ENCODE peak calls at places on chromosomes 2 and 18, in six cellular contexts. B, F, I, Y, K and S are unnamed samples.
A peak's percentile ranks its signal among the peaks of the same experiment; 100 is the strongest.

GRCh38 chr18:47120428-47120827 is 29.9 kb downstream of the HDHD2 start:
- DNase-seq in K (no peak), Y (peak; percentile 45), B (no peak), I (no peak), F (no peak), S (no peak)

GRCh38 chr2:221552282-221552681 is 19.8 kb downstream of the EPHA4 start:
- DNase-seq in Y (no peak), K (no peak), F (no peak), I (no peak), B (no peak), S (no peak)

GRCh38 chr2:10407841-10408648 is 40.1 kb downstream of the ODC1 start:
- DNase-seq in F (no peak), B (no peak), K (peak; percentile 87), I (peak; percentile 82), Y (peak; percentile 73), S (peak; percentile 88)

GRCh38 chr2:239691720-239692119 is 290.9 kb upstream of the HDAC4 start:
- DNase-seq in Y (no peak), I (no peak), F (no peak), B (peak; percentile 4), K (no peak), S (no peak)

GRCh38 chr2:173607601-173608311 is 253.1 kb downstream of the CDCA7 start:
- DNase-seq in Y (peak; percentile 17), B (no peak), I (no peak), K (no peak), F (no peak), S (no peak)

GRCh38 chr2:161576421-161576820 is 47.8 kb upstream of the SLC4A10 start:
- DNase-seq in I (no peak), F (no peak), B (no peak), Y (peak; percentile 2), K (no peak), S (no peak)

GRCh38 chr18:31225668-31226067 is 63.0 kb upstream of the DSC1 start:
- DNase-seq in B (no peak), K (peak; percentile 67), Y (peak; percentile 67), I (no peak), F (no peak), S (no peak)

GRCh38 chr2:23602113-23602512 is 217.1 kb downstream of the KLHL29 start:
- DNase-seq in I (no peak), K (peak; percentile 53), Y (peak; percentile 65), B (peak; percentile 49), F (peak; percentile 75), S (peak; percentile 66)

GRCh38 chr2:65383571-65384488 is 48.6 kb downstream of the SPRED2 start:
- DNase-seq in F (no peak), I (no peak), K (no peak), Y (peak; percentile 30), B (peak; percentile 63), S (no peak)

GRCh38 chr2:164328310-164328709 is 293.0 kb downstream of the GRB14 start:
- DNase-seq in F (no peak), K (no peak), B (no peak), I (no peak), Y (no peak), S (no peak)

GRCh38 chr2:170660406-170660805 is 54.7 kb upstream of the SP5 start:
- DNase-seq in I (no peak), F (no peak), Y (peak; percentile 19), B (peak; percentile 50), K (no peak), S (no peak)

GRCh38 chr2:113754989-113755689 is 1.3 kb downstream of the SLC35F5 start:
- DNase-seq in B (peak; percentile 23), F (no peak), I (no peak), Y (peak; percentile 26), K (no peak), S (no peak)

GRCh38 chr2:19256239-19256638 is 102.2 kb downstream of the OSR1 start:
- DNase-seq in B (no peak), I (no peak), F (no peak), Y (peak; percentile 91), K (no peak), S (no peak)

GRCh38 chr2:100819365-100820345 is at the start of gene NPAS2:
- DNase-seq in B (peak; percentile 60), F (peak; percentile 81), Y (peak; percentile 79), I (no peak), K (peak; percentile 83), S (no peak)

GRCh38 chr2:218026676-218027425 is 24.1 kb upstream of the TNS1 start:
- DNase-seq in Y (no peak), I (peak; percentile 77), K (peak; percentile 53), B (peak; percentile 10), F (peak; percentile 78), S (no peak)

GRCh38 chr2:236749346-236749745 is 179.7 kb downstream of the ACKR3 start:
- DNase-seq in K (no peak), B (no peak), F (peak; percentile 52), I (no peak), Y (no peak), S (no peak)

GRCh38 chr18:24763765-24764548 is 303.5 kb downstream of the HRH4 start:
- DNase-seq in Y (peak; percentile 56), F (no peak), B (peak; percentile 83), K (no peak), I (no peak), S (no peak)

GRCh38 chr2:191795711-191796110 is 51.2 kb downstream of the CAVIN2 start:
- DNase-seq in I (no peak), Y (no peak), F (no peak), B (no peak), K (no peak), S (no peak)

GRCh38 chr2:134160793-134161504 is 92.9 kb upstream of the MGAT5 start:
- DNase-seq in Y (peak; percentile 20), I (peak; percentile 61), B (peak; percentile 51), K (no peak), F (no peak), S (peak; percentile 85)

GRCh38 chr2:148521181-148521580 is 123.4 kb upstream of the EPC2 start:
- DNase-seq in F (no peak), K (no peak), Y (no peak), B (no peak), I (no peak), S (no peak)

GRCh38 chr2:241482556-241482955 is 25.8 kb downstream of the STK25 start:
- DNase-seq in Y (no peak), I (no peak), K (no peak), F (no peak), B (no peak), S (no peak)

GRCh38 chr2:165239826-165240618 is 808 bp downstream of the SCN2A start:
- DNase-seq in K (no peak), Y (no peak), I (no peak), F (no peak), B (no peak), S (no peak)

GRCh38 chr18:6747646-6748045 is 18.1 kb downstream of the ARHGAP28 start:
- DNase-seq in I (no peak), Y (peak; percentile 85), K (no peak), B (no peak), F (no peak), S (no peak)

GRCh38 chr2:136305517-136306192 is 187.7 kb upstream of the CXCR4 start:
- DNase-seq in B (no peak), I (no peak), F (no peak), K (no peak), Y (no peak), S (no peak)

GRCh38 chr2:68946117-68946516 is 6.6 kb downstream of the GKN2 start:
- DNase-seq in I (no peak), K (no peak), B (no peak), F (no peak), Y (no peak), S (no peak)

GRCh38 chr2:128774320-128775063 is 455.8 kb upstream of the HS6ST1 start:
- DNase-seq in F (peak; percentile 23), Y (peak; percentile 29), B (peak; percentile 9), K (no peak), I (no peak), S (no peak)

DNA sequence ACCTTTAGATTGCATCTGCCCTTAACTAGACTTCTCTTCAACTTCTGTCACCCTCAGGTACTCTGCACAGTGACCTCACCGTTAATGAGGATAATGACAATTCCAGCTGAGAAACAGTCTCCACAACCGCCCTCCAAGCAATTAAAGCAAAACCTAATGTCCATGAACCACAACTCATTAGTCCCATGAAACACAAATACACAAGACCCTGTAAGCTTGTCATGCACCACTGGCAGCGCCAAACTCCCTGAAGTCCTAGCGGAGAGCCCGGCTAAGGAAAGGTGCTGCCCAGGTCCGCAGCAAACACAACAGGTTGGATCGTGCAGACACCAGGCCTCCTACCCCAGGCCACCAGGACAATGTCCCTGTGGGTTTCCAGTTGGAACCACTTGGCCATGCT is 7.4 kb downstream of the SMAD7 start:
- DNase-seq in F (peak; percentile 57), I (no peak), K (no peak), Y (no peak), B (no peak), S (peak; percentile 65)
- H3K4me1 ChIP-seq in F (peaks cover 2% of the 10 kb centered on the region), I (peaks cover 97% of the 10 kb centered on the region), K (peaks cover 74% of the 10 kb centered on the region), Y (peaks cover 92% of the 10 kb centered on the region), B (peaks cover 39% of the 10 kb centered on the region), S (peaks cover 69% of the 10 kb centered on the region)

GRCh38 chr18:72601481-72601880 is 57.3 kb upstream of the CBLN2 start:
- DNase-seq in K (no peak), B (no peak), F (no peak), Y (no peak), I (no peak), S (no peak)
- H3K9me3 ChIP-seq in K (no peaks in the 10 kb centered on the region), B (no peaks in the 10 kb centered on the region), F (peaks cover 2% of the 10 kb centered on the region), Y (no peaks in the 10 kb centered on the region), I (no peaks in the 10 kb centered on the region), S (peaks cover 7% of the 10 kb centered on the region)

GRCh38 chr18:9827211-9827855 is 58.4 kb upstream of the TXNDC2 start:
- DNase-seq in K (no peak), B (no peak), Y (peak; percentile 65), I (no peak), F (no peak), S (no peak)

GRCh38 chr18:9826666-9827065 is 59.1 kb upstream of the TXNDC2 start:
- DNase-seq in K (no peak), I (no peak), B (no peak), Y (no peak), F (no peak), S (no peak)

GRCh38 chr18:9828794-9829712 is 56.7 kb upstream of the TXNDC2 start:
- DNase-seq in F (no peak), B (no peak), K (no peak), I (no peak), Y (no peak), S (no peak)

GRCh38 chr18:9825571-9826073 is 60.2 kb upstream of the TXNDC2 start:
- DNase-seq in Y (peak; percentile 95), I (no peak), K (no peak), B (no peak), F (no peak), S (no peak)

GRCh38 chr18:9827856-9828793 is 57.6 kb upstream of the TXNDC2 start:
- DNase-seq in I (peak; percentile 74), Y (peak; percentile 99), K (no peak), F (no peak), B (peak; percentile 55), S (peak; percentile 82)
- H3K4me1 ChIP-seq in I (peaks cover 43% of the 10 kb centered on the region), Y (peaks cover 3% of the 10 kb centered on the region), K (peaks cover 14% of the 10 kb centered on the region), F (peaks cover 4% of the 10 kb centered on the region), B (peaks cover 22% of the 10 kb centered on the region), S (peaks cover 83% of the 10 kb centered on the region)

DNA sequence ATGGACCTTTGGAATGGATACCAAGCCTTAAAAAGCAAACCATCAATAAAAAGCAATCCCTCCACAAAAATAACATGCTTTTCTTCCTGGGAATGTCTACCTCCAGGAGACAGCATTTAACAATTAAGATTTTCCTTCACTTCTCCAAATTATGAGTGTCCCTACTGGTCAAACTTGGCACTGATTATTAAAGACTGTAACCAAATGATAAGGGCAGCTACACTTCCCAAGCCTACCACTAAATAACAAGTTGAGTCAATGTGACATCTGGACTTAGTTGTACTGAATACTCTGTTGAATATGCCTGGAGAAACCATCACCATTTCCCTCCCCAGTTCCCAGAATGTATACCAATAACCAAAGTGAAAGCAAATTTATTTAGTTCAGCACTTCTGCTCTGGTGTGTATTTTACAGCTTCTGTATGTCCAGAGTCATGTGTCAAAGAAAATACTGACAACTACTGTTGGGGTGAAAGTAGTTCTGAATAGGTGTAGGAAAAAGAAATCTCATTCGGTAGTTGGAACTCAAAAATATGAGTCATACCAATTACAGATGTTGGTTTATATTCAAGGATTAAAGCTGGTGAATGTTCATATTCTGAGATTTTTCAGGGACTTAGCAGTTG is 1291.7 kb upstream of the GYPC start:
- DNase-seq in I (no peak), F (no peak), Y (no peak), K (no peak), B (no peak), S (no peak)
- H3K9me3 ChIP-seq in I (no peaks in the 10 kb centered on the region), F (no peaks in the 10 kb centered on the region), Y (no peaks in the 10 kb centered on the region), K (peaks cover 2% of the 10 kb centered on the region), B (no peaks in the 10 kb centered on the region), S (peaks cover 13% of the 10 kb centered on the region)